ENCODE peak calls at places on chromosome 9, in five cellular contexts. A is HT1080, D is WTC11, U is AML-193, S is osteocyte. T is an unnamed sample.

GRCh38 chr9:123678038-123678877 is 251.7 kb downstream of the DENND1A start:
- DNase-seq in D (no peak), S (no peak), U (no peak), A (no peak), T (no peak)

GRCh38 chr9:101727621-101728524 is 10.6 kb downstream of the GRIN3A start:
- DNase-seq in D (peak; percentile 36), U (peak; percentile 20), A (no peak), S (no peak), T (no peak)

GRCh38 chr9:137057545-137057944 is 3.7 kb upstream of the ENTPD2 start:
- DNase-seq in U (no peak), S (no peak), D (no peak), A (no peak), T (no peak)

GRCh38 chr9:113410207-113411158 is at the start of the genes C9orf43 and POLE3:
- DNase-seq in U (peak; percentile 95), S (peak; percentile 97), A (peak; percentile 95), D (peak; percentile 90), T (peak; percentile 96)

GRCh38 chr9:116959775-116960174 is 272.7 kb downstream of the TRIM32 start:
- DNase-seq in S (no peak), U (no peak), A (no peak), D (peak; percentile 38), T (no peak)

GRCh38 chr9:2271426-2271825 is 256.3 kb downstream of the SMARCA2 start:
- DNase-seq in S (no peak), U (peak; percentile 24), A (peak; percentile 69), D (peak; percentile 56), T (peak; percentile 66)

GRCh38 chr9:3708751-3709150 is 182.9 kb upstream of the RFX3 start:
- DNase-seq in A (peak; percentile 14), D (no peak), S (no peak), U (no peak), T (no peak)

GRCh38 chr9:121968056-121968455 is 125.1 kb downstream of the TTLL11 start:
- DNase-seq in A (no peak), U (no peak), D (no peak), S (no peak), T (no peak)

GRCh38 chr9:124499214-124499613 is 8.0 kb downstream of the NR5A1 start:
- DNase-seq in D (no peak), A (no peak), U (no peak), S (no peak), T (no peak)

GRCh38 chr9:32663741-32664140 is 28.3 kb upstream of the TAF1L start:
- DNase-seq in U (no peak), D (no peak), A (no peak), S (no peak), T (no peak)

GRCh38 chr9:120928720-120929389 is 2.3 kb upstream of the TRAF1 start:
- DNase-seq in U (peak; percentile 13), S (no peak), D (peak; percentile 77), A (no peak), T (peak; percentile 74)

GRCh38 chr9:129253820-129254381 is 75.8 kb upstream of the IER5L start:
- DNase-seq in U (no peak), A (no peak), S (no peak), D (no peak), T (peak; percentile 94)